ENCODE peak calls at places on chromosomes 12 and 14, in seven cellular contexts. L is astrocyte of the spinal cord, N is IMR-90, S is transverse colon, Q is GM23338, J is PC-9, H is omental fat pad. O is an unnamed sample.

GRCh38 chr14:91249841-91250616 is 5.5 kb upstream of the GPR68 start:
- DNase-seq in L (peak; percentile 63), N (no peak), H (no peak), Q (no peak), J (no peak), S (peak; percentile 46), O (no peak)

GRCh38 chr12:58313091-58313855 is 371.9 kb downstream of the ATP23 start:
- DNase-seq in H (no peak), J (no peak), Q (no peak), L (peak; percentile 89), N (peak; percentile 88), S (no peak), O (no peak)

GRCh38 chr14:105281354-105282097 is 19.3 kb downstream of the BRF1 start:
- DNase-seq in H (no peak), N (peak; percentile 83), L (peak; percentile 72), Q (peak; percentile 89), S (no peak), J (peak; percentile 20), O (peak; percentile 41)

GRCh38 chr12:119036878-119037493 is 55.6 kb downstream of the SRRM4 start:
- DNase-seq in S (peak; percentile 8), N (no peak), J (peak; percentile 6), L (no peak), H (no peak), Q (peak; percentile 82), O (peak; percentile 33)

GRCh38 chr12:31923063-31923412 is 36.2 kb upstream of the RESF1 start:
- DNase-seq in L (no peak), H (no peak), Q (peak; percentile 27), N (no peak), J (no peak), S (no peak), O (no peak)

GRCh38 chr12:108196921-108197320 is 67.8 kb downstream of the WSCD2 start:
- DNase-seq in S (no peak), L (no peak), Q (no peak), H (no peak), N (no peak), J (no peak), O (no peak)

GRCh38 chr12:91413591-91413990 is 231.0 kb upstream of the DCN start:
- DNase-seq in J (peak; percentile 21), Q (no peak), L (peak; percentile 43), H (no peak), S (peak; percentile 23), N (no peak), O (no peak)

GRCh38 chr12:916240-916639 is 33.3 kb downstream of the RAD52 start:
- DNase-seq in J (no peak), Q (peak; percentile 10), N (no peak), H (no peak), L (no peak), S (peak; percentile 10), O (no peak)

DNA sequence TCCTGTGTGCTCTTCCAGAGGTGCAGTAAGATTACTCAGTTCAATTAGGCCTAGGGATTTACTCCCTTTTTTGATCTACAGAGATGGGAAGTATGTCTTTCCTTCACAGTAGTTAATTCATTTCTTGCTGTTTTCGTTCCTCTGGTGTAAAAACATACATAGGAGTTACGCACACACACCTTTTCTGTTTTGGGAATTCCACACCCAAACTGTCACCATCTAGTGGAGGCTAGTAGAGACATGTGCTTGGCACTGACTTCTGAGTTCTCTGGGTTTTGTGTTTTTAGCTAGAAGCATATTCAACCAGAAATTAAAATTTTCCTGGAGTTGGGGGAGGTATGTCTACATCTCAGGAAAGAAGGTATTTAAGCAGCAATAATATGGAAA is 1.4 kb downstream of the SUSD6 start:
- DNase-seq in Q (no peak), J (no peak), N (no peak), L (peak; percentile 36), S (no peak), H (no peak), O (no peak)
- TF ChIP-seq CTCF in Q (peak; percentile 31), J (no peak), N (peak; percentile 15), L (peak; percentile 20), S (no peak), H (no peak), O (no peak)

GRCh38 chr14:30657606-30658163 is 35.6 kb downstream of the SCFD1 start:
- DNase-seq in Q (peak; percentile 39), L (peak; percentile 10), H (no peak), N (peak; percentile 7), J (no peak), S (no peak), O (no peak)
- TF ChIP-seq CTCF in Q (peak; percentile 53), L (peak; percentile 35), H (no peak), N (peak; percentile 37), J (peak; percentile 49), S (no peak), O (peak; percentile 66)

GRCh38 chr14:61397607-61398006 is 76.2 kb downstream of the PRKCH start:
- DNase-seq in H (no peak), Q (no peak), S (no peak), J (no peak), L (no peak), N (no peak), O (no peak)
- TF ChIP-seq CTCF in H (no peak), Q (no peak), S (no peak), J (no peak), L (no peak), N (no peak), O (no peak)

DNA sequence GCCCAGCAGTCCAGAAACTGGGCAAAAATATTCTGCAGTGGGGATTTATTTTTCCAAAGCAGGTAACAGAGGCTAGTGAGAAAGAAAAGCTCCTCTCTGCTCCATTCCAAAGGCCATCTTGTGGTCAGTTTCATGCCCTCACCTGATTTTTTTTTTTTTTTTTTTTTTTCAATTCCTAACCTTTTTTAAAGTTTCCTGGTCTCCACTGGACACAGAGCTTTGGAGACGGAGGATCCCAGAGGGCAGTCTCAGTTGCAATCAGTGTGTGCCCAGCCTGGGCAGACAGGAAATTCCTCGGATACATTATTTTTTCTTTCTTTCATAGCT is 178.7 kb upstream of the BCL2L14 start:
- DNase-seq in J (no peak), N (no peak), S (no peak), L (no peak), H (no peak), Q (peak; percentile 40), O (no peak)
- TF ChIP-seq CTCF in J (peak; percentile 46), N (no peak), S (no peak), L (peak; percentile 23), H (no peak), Q (peak; percentile 49), O (peak; percentile 41)

DNA sequence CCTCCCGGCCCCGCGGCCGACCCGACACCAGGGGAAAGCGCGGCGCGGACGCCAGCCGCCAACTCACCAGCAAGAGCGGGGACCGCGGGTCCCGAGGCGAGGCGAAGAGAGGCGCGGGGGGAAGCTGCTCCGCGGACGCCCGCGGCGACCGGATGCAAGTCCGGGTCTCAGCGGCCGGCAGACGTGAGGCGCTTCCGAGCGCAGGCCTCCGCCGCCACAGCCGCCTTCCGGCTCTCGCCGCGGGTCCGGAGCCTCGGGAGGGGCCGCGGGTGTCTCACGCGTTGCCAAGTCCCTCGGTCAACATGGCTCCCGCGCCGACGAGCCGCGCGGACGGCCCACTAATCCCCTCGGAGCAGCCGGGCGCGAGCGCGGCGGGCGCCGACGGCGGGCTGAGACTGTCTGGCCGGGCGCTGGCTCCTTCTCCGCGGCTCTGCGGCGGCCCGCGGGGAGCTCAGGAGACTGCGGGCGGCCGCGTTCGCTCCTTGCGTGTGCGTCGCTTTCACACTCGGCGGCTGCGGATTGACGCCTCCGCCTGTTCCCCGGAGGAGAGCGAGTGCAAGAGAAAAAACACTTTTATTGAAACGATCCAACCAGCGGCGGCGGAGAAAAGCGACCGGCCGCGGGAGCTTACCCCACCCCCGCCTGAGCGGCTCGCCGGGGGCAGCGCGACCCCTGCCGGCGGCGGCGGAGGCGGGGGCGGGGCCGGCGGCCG is at the start of gene CDK17:
- DNase-seq in J (peak; percentile 81), H (peak; percentile 54), S (peak; percentile 89), N (peak; percentile 83), Q (peak; percentile 75), L (peak; percentile 90), O (peak; percentile 88)
- TF ChIP-seq CTCF in J (no peak), H (no peak), S (peak; percentile 42), N (peak; percentile 59), Q (peak; percentile 7), L (peak; percentile 40), O (peak; percentile 42)

GRCh38 chr12:131688845-131689154 is 22.1 kb upstream of the SFSWAP start:
- DNase-seq in S (no peak), L (no peak), H (no peak), J (no peak), N (no peak), Q (no peak), O (no peak)
- TF ChIP-seq CTCF in S (no peak), L (no peak), H (no peak), J (no peak), N (no peak), Q (no peak), O (no peak)

GRCh38 chr12:20374775-20375174 is 6.4 kb downstream of the PDE3A start:
- DNase-seq in J (no peak), L (no peak), N (no peak), S (no peak), Q (no peak), H (no peak), O (no peak)

GRCh38 chr12:20372326-20373097 is 4.2 kb downstream of the PDE3A start:
- DNase-seq in J (no peak), N (no peak), L (no peak), H (no peak), S (no peak), Q (no peak), O (no peak)

GRCh38 chr12:20377750-20378149 is 9.4 kb downstream of the PDE3A start:
- DNase-seq in L (no peak), J (no peak), Q (no peak), H (no peak), N (no peak), S (no peak), O (no peak)

GRCh38 chr12:20382117-20382516 is 13.8 kb downstream of the PDE3A start:
- DNase-seq in H (no peak), L (no peak), S (no peak), Q (no peak), N (no peak), J (no peak), O (no peak)

GRCh38 chr12:20376984-20377383 is 8.6 kb downstream of the PDE3A start:
- DNase-seq in Q (no peak), H (no peak), L (peak; percentile 36), J (no peak), S (no peak), N (peak; percentile 30), O (no peak)
- TF ChIP-seq CTCF in Q (peak; percentile 73), H (no peak), L (peak; percentile 33), J (peak; percentile 54), S (peak; percentile 19), N (peak; percentile 52), O (no peak)